ENCODE peak calls at places on chromosomes 7 and 10, in eight cellular contexts. One of them, this sample, is unnamed.

GRCh38 chr10:8049151-8049873 is 5.2 kb upstream of the GATA3 start:
- DNase-seq in stromal cell of bone marrow: no peak
- DNase-seq in NCI-H1092: no peak
- DNase-seq in renal cortical epithelial cell: no peak
- DNase-seq in NCI-H460: no peak
- DNase-seq in H9: no peak
- DNase-seq in left colon: no peak
- DNase-seq in hepatocyte: peak
- DNase-seq in this sample: peak

GRCh38 chr10:71218833-71219120 is 6.4 kb downstream of the UNC5B start:
- DNase-seq in left colon: no peak
- DNase-seq in hepatocyte: no peak
- DNase-seq in H9: no peak
- DNase-seq in NCI-H1092: no peak
- DNase-seq in NCI-H460: no peak
- DNase-seq in stromal cell of bone marrow: no peak
- DNase-seq in renal cortical epithelial cell: no peak
- DNase-seq in this sample: no peak

GRCh38 chr10:124342136-124342820 is 76.4 kb downstream of the OAT start:
- DNase-seq in hepatocyte: no peak
- DNase-seq in NCI-H460: no peak
- DNase-seq in H9: peak
- DNase-seq in NCI-H1092: no peak
- DNase-seq in renal cortical epithelial cell: no peak
- DNase-seq in left colon: no peak
- DNase-seq in stromal cell of bone marrow: no peak
- DNase-seq in this sample: no peak

GRCh38 chr10:6144609-6145413 is 56.0 kb downstream of the RBM17 start:
- DNase-seq in stromal cell of bone marrow: peak
- DNase-seq in left colon: peak
- DNase-seq in renal cortical epithelial cell: peak
- DNase-seq in NCI-H460: peak
- DNase-seq in H9: peak
- DNase-seq in hepatocyte: peak
- DNase-seq in NCI-H1092: peak
- DNase-seq in this sample: peak

GRCh38 chr10:24541239-24541753 is 182.4 kb downstream of the ARHGAP21 start:
- DNase-seq in NCI-H460: no peak
- DNase-seq in renal cortical epithelial cell: no peak
- DNase-seq in hepatocyte: peak
- DNase-seq in stromal cell of bone marrow: no peak
- DNase-seq in NCI-H1092: no peak
- DNase-seq in left colon: no peak
- DNase-seq in H9: no peak
- DNase-seq in this sample: peak

GRCh38 chr7:139737221-139738100 is 40.3 kb downstream of the HIPK2 start:
- DNase-seq in renal cortical epithelial cell: peak
- DNase-seq in hepatocyte: no peak
- DNase-seq in H9: no peak
- DNase-seq in NCI-H1092: no peak
- DNase-seq in NCI-H460: no peak
- DNase-seq in left colon: peak
- DNase-seq in stromal cell of bone marrow: no peak
- DNase-seq in this sample: no peak

GRCh38 chr10:47137311-47137851 is 162.6 kb upstream of the GDF10 start:
- DNase-seq in hepatocyte: peak
- DNase-seq in H9: no peak
- DNase-seq in left colon: no peak
- DNase-seq in renal cortical epithelial cell: peak
- DNase-seq in stromal cell of bone marrow: peak
- DNase-seq in NCI-H460: no peak
- DNase-seq in NCI-H1092: no peak
- DNase-seq in this sample: peak

GRCh38 chr10:96587255-96588059 is 645 bp upstream of the TM9SF3 start:
- DNase-seq in left colon: peak
- DNase-seq in NCI-H460: peak
- DNase-seq in hepatocyte: no peak
- DNase-seq in H9: no peak
- DNase-seq in stromal cell of bone marrow: peak
- DNase-seq in NCI-H1092: peak
- DNase-seq in renal cortical epithelial cell: peak
- DNase-seq in this sample: peak

GRCh38 chr7:78226059-78226658 is 427.6 kb downstream of the PHTF2 start:
- DNase-seq in NCI-H460: peak
- DNase-seq in stromal cell of bone marrow: peak
- DNase-seq in hepatocyte: peak
- DNase-seq in left colon: peak
- DNase-seq in NCI-H1092: peak
- DNase-seq in renal cortical epithelial cell: peak
- DNase-seq in H9: peak
- DNase-seq in this sample: peak

GRCh38 chr10:130812381-130813148 is 499.0 kb downstream of the TCERG1L start:
- DNase-seq in left colon: no peak
- DNase-seq in hepatocyte: no peak
- DNase-seq in renal cortical epithelial cell: no peak
- DNase-seq in H9: no peak
- DNase-seq in NCI-H1092: no peak
- DNase-seq in stromal cell of bone marrow: no peak
- DNase-seq in NCI-H460: no peak
- DNase-seq in this sample: no peak

GRCh38 chr10:70683601-70684329 is 11.5 kb downstream of the ADAMTS14 start:
- DNase-seq in renal cortical epithelial cell: no peak
- DNase-seq in NCI-H1092: no peak
- DNase-seq in hepatocyte: no peak
- DNase-seq in H9: no peak
- DNase-seq in left colon: no peak
- DNase-seq in stromal cell of bone marrow: no peak
- DNase-seq in NCI-H460: no peak
- DNase-seq in this sample: no peak

GRCh38 chr10:70809726-70810125 is 6.0 kb upstream of the SGPL1 start:
- DNase-seq in stromal cell of bone marrow: no peak
- DNase-seq in NCI-H460: no peak
- DNase-seq in renal cortical epithelial cell: no peak
- DNase-seq in NCI-H1092: no peak
- DNase-seq in H9: no peak
- DNase-seq in left colon: no peak
- DNase-seq in hepatocyte: no peak
- DNase-seq in this sample: no peak

GRCh38 chr7:55575098-55575497 is 2.8 kb upstream of the VOPP1 start:
- DNase-seq in stromal cell of bone marrow: no peak
- DNase-seq in hepatocyte: no peak
- DNase-seq in renal cortical epithelial cell: no peak
- DNase-seq in NCI-H460: no peak
- DNase-seq in H9: no peak
- DNase-seq in left colon: no peak
- DNase-seq in NCI-H1092: no peak
- DNase-seq in this sample: no peak

GRCh38 chr7:78751253-78751652 is 702.2 kb downstream of the MAGI2 start:
- DNase-seq in NCI-H1092: no peak
- DNase-seq in hepatocyte: no peak
- DNase-seq in stromal cell of bone marrow: no peak
- DNase-seq in H9: no peak
- DNase-seq in renal cortical epithelial cell: no peak
- DNase-seq in left colon: no peak
- DNase-seq in NCI-H460: no peak
- DNase-seq in this sample: no peak

GRCh38 chr7:2513702-2514101 is 5.9 kb upstream of the LFNG start:
- DNase-seq in renal cortical epithelial cell: no peak
- DNase-seq in H9: no peak
- DNase-seq in NCI-H460: no peak
- DNase-seq in left colon: no peak
- DNase-seq in stromal cell of bone marrow: no peak
- DNase-seq in NCI-H1092: no peak
- DNase-seq in hepatocyte: no peak
- DNase-seq in this sample: no peak

GRCh38 chr10:27742926-27743735 is 2.5 kb downstream of the MKX start:
- DNase-seq in NCI-H1092: no peak
- DNase-seq in renal cortical epithelial cell: no peak
- DNase-seq in left colon: peak
- DNase-seq in NCI-H460: no peak
- DNase-seq in H9: peak
- DNase-seq in hepatocyte: peak
- DNase-seq in stromal cell of bone marrow: no peak
- DNase-seq in this sample: peak